ENCODE peak calls at places on chromosomes 7 and 10, in four cellular contexts. M is activated naive CD4-positive, alpha-beta T cell treated with anti-CD3 and anti-CD28 coated beads for 36 hours; R is skeletal muscle cell; U is activated CD4-positive, alpha-beta T cell treated with anti-CD3 and anti-CD28 coated beads, Interleukin-2, amount 50 U/mL, for 1 hour. L is an unnamed sample.
A peak's percentile ranks its signal among the peaks of the same experiment; 100 is the strongest.

GRCh38 chr7:134327896-134328295 is 11.2 kb upstream of the SLC35B4 start:
- DNase-seq in M (peak; percentile 70), R (no peak), U (peak; percentile 44), L (peak; percentile 27)

GRCh38 chr10:61136151-61136550 is 192.2 kb upstream of the RHOBTB1 start:
- DNase-seq in M (no peak), R (no peak), U (no peak), L (no peak)

GRCh38 chr7:10789170-10789569 is 184.5 kb upstream of the PHF14 start:
- DNase-seq in M (no peak), R (no peak), U (no peak), L (no peak)

GRCh38 chr7:121385800-121386179 is 10.3 kb downstream of the FAM3C start:
- DNase-seq in M (no peak), R (peak; percentile 5), U (no peak), L (peak; percentile 3)

GRCh38 chr7:134212576-134213546 is 85.7 kb downstream of the LRGUK start:
- DNase-seq in M (no peak), R (peak; percentile 22), U (no peak), L (no peak)

GRCh38 chr10:61786728-61787127 is 114.8 kb upstream of the ARID5B start:
- DNase-seq in M (no peak), R (peak; percentile 45), U (no peak), L (no peak)

GRCh38 chr7:94655884-94656657 is at the start of gene SGCE:
- DNase-seq in M (peak; percentile 64), R (peak; percentile 39), U (peak; percentile 48), L (peak; percentile 12)

GRCh38 chr7:73736885-73737284 is 1.7 kb downstream of the ABHD11 start:
- DNase-seq in M (no peak), R (no peak), U (no peak), L (no peak)

GRCh38 chr10:107813396-107813795 is 648.9 kb upstream of the SORCS1 start:
- DNase-seq in M (no peak), R (no peak), U (no peak), L (no peak)

GRCh38 chr10:94053639-94053932 is 59.9 kb downstream of the PLCE1 start:
- DNase-seq in M (no peak), R (no peak), U (no peak), L (no peak)